ENCODE peak calls at places on chromosomes 12 and 14, in four cellular contexts. V, G, M and T are unnamed samples.

GRCh38 chr12:93573552-93574223 is 1.2 kb downstream of the SOCS2 start:
- DNase-seq in V (no peak), G (peak; percentile 29), M (no peak), T (no peak)

GRCh38 chr12:44510510-44510909 is 365.6 kb downstream of the NELL2 start:
- DNase-seq in V (no peak), G (no peak), M (no peak), T (no peak)

GRCh38 chr12:106329231-106329985 is 26.9 kb downstream of the TCP11L2 start:
- DNase-seq in V (no peak), G (no peak), M (no peak), T (no peak)

GRCh38 chr14:61927521-61927920 is 165.3 kb downstream of the SNAPC1 start:
- DNase-seq in V (no peak), G (no peak), M (no peak), T (no peak)

GRCh38 chr12:100566887-100567637 is 6.4 kb upstream of the GAS2L3 start:
- DNase-seq in V (no peak), G (no peak), M (peak; percentile 53), T (no peak)

GRCh38 chr14:95891742-95892141 is 15.1 kb downstream of the TUNAR start:
- DNase-seq in V (no peak), G (no peak), M (no peak), T (no peak)

GRCh38 chr12:24724765-24725307 is 224.1 kb downstream of the BCAT1 start:
- DNase-seq in V (no peak), G (no peak), M (no peak), T (no peak)

GRCh38 chr14:101937926-101938767 is 26.2 kb upstream of the DYNC1H1 start:
- DNase-seq in V (peak; percentile 43), G (no peak), M (no peak), T (no peak)

GRCh38 chr14:85587152-85587697 is 57.3 kb downstream of the FLRT2 start:
- DNase-seq in V (no peak), G (no peak), M (no peak), T (no peak)

GRCh38 chr12:26661399-26661798 is 171.6 kb downstream of the ITPR2 start:
- DNase-seq in V (no peak), G (peak; percentile 25), M (no peak), T (peak; percentile 17)

GRCh38 chr12:109586385-109587296 is 13.0 kb downstream of the MVK start:
- DNase-seq in V (no peak), G (no peak), M (no peak), T (no peak)

GRCh38 chr14:34120185-34120977 is 169.5 kb upstream of the EGLN3 start:
- DNase-seq in V (no peak), G (no peak), M (no peak), T (no peak)

GRCh38 chr12:124646385-124647230 is 79.2 kb upstream of the NCOR2 start:
- DNase-seq in V (no peak), G (no peak), M (peak; percentile 35), T (no peak)

GRCh38 chr12:70242695-70243509 is at the start of gene CNOT2:
- DNase-seq in V (peak; percentile 96), G (peak; percentile 90), M (peak; percentile 92), T (peak; percentile 92)

GRCh38 chr14:59482471-59483331 is 1.5 kb downstream of the L3HYPDH start:
- DNase-seq in V (no peak), G (peak; percentile 53), M (no peak), T (no peak)

GRCh38 chr12:111024205-111024794 is 103.9 kb upstream of the MYL2 start:
- DNase-seq in V (no peak), G (no peak), M (peak; percentile 61), T (peak; percentile 83)

GRCh38 chr12:49138587-49138986 is 7.4 kb upstream of the TUBA1B start:
- DNase-seq in V (no peak), G (no peak), M (no peak), T (no peak)

GRCh38 chr14:23114669-23115491 is 4.2 kb downstream of the CEBPE start:
- DNase-seq in V (peak; percentile 75), G (no peak), M (no peak), T (no peak)

GRCh38 chr14:64825498-64825897 is 54.2 kb downstream of the SPTB start:
- DNase-seq in V (no peak), G (no peak), M (peak; percentile 62), T (no peak)

GRCh38 chr14:69763761-69764510 is 3.0 kb upstream of the SRSF5 start:
- DNase-seq in V (no peak), G (no peak), M (no peak), T (no peak)

GRCh38 chr12:26276709-26277108 is 81.3 kb downstream of the SSPN start:
- DNase-seq in V (no peak), G (no peak), M (no peak), T (no peak)

GRCh38 chr14:68820119-68820518 is 27.3 kb upstream of the ZFP36L1 start:
- DNase-seq in V (no peak), G (no peak), M (no peak), T (no peak)

GRCh38 chr12:78343657-78344056 is 513.0 kb downstream of the NAV3 start:
- DNase-seq in V (no peak), G (no peak), M (no peak), T (no peak)

GRCh38 chr12:60724984-60725383 is 1129.2 kb downstream of the SLC16A7 start:
- DNase-seq in V (no peak), G (no peak), M (no peak), T (no peak)

GRCh38 chr12:103462675-103463074 is 33.1 kb downstream of the C12orf42 start:
- DNase-seq in V (no peak), G (no peak), M (no peak), T (no peak)

GRCh38 chr12:78916845-78917480 is 52.4 kb downstream of the SYT1 start:
- DNase-seq in V (no peak), G (no peak), M (no peak), T (no peak)

GRCh38 chr14:64818151-64818550 is 61.6 kb downstream of the SPTB start:
- DNase-seq in V (no peak), G (no peak), M (no peak), T (no peak)

GRCh38 chr14:57479197-57479596 is 14.5 kb downstream of the CCDC198 start:
- DNase-seq in V (no peak), G (no peak), M (no peak), T (no peak)

GRCh38 chr14:93734086-93734822 is 54.0 kb downstream of the PRIMA1 start:
- DNase-seq in V (no peak), G (no peak), M (no peak), T (no peak)
- TF ChIP-seq CTCF in V (no peak), G (no peak), M (no peak), T (no peak)

GRCh38 chr12:12900786-12901157 is 9.4 kb downstream of the GPRC5A start:
- DNase-seq in V (no peak), G (no peak), M (no peak), T (no peak)
- H3K4me1 ChIP-seq in V (no peaks in the 10 kb centered on the region), G (peaks cover 21% of the 10 kb centered on the region), M (no peaks in the 10 kb centered on the region), T (no peaks in the 10 kb centered on the region)

GRCh38 chr14:105201156-105201927 is 20.2 kb upstream of the NUDT14 start:
- DNase-seq in V (no peak), G (no peak), M (no peak), T (no peak)

GRCh38 chr14:105200074-105200473 is 19.0 kb upstream of the NUDT14 start:
- DNase-seq in V (no peak), G (no peak), M (no peak), T (no peak)

GRCh38 chr14:105201928-105202513 is 20.9 kb upstream of the NUDT14 start:
- DNase-seq in V (no peak), G (no peak), M (no peak), T (no peak)

GRCh38 chr14:105199093-105199492 is 18.0 kb upstream of the NUDT14 start:
- DNase-seq in V (no peak), G (no peak), M (peak; percentile 62), T (no peak)

DNA sequence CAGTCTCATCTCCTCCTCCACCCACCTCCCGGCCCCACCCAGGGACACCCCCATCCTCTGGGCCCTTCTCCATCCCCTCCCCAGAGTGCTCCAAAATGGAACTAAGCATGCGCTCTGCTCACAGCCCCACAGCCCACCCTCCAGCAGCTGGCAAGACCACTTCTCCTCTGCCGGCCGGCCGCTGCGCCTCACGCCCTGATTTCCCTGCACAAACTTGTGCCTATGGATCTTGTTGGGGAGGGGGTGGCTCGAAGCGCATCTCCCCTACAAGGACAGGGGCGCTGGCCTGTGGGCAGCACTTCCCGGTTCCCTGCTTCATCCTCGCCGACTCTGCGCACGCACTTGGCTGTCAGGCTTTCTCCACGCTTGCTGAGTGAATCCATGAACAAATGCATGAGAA is 19.5 kb upstream of the NUDT14 start:
- DNase-seq in V (no peak), G (no peak), M (no peak), T (no peak)
- H3K4me3 ChIP-seq in V (no peak overlapping the region), G (no peak overlapping the region), M (no peak overlapping the region), T (no peak overlapping the region)

DNA sequence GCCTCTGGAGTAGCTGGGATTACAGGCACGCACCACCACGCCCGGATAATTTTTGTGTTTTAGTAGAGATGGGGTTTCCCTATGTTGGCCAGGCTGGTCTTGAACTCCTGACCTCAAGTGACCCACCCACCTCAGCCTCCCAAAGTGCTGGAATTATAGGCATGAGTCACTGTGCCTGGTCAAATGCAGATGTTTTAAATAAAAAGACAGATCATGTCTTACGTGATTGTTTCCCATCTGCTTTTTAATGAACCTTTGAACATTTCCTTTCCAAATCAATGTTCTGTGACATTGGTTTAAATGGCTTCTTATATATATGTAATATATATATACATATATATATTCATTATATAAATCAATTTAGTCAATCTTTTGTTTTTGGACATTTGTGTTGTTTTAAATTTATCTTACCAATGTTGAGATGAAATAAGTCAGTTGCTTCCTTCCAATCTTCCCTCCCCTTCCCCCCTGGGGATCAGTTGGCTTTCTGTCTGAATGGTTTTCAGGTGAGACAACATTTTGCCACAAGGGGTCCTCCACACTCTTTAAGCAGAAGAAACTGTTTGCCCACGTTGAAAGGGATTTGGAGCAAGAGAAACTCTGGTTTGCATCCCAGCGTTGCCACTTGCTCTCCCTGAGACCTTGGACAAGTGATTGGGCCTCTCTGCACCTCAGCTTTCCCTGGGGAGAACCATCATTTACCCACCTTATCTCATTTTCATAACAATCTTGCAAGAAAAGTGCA is 47.6 kb upstream of the RBM19 start:
- DNase-seq in V (no peak), G (no peak), M (no peak), T (no peak)
- TF ChIP-seq CTCF in V (no peak), G (no peak), M (peak; percentile 42), T (no peak)

GRCh38 chr14:77099425-77100167 is 1.5 kb downstream of the CIPC start:
- DNase-seq in V (no peak), G (no peak), M (no peak), T (no peak)
- H3K4me1 ChIP-seq in V (peaks cover 22% of the 10 kb centered on the region), G (peaks cover 7% of the 10 kb centered on the region), M (peaks cover 76% of the 10 kb centered on the region), T (peaks cover 12% of the 10 kb centered on the region)

GRCh38 chr14:53950031-53950793 is 6.4 kb downstream of the BMP4 start:
- DNase-seq in V (no peak), G (no peak), M (no peak), T (no peak)
- H3K4me3 ChIP-seq in V (no peak overlapping the region), G (no peak overlapping the region), M (no peak overlapping the region), T (no peak overlapping the region)

GRCh38 chr12:127360580-127360979 is 906.4 kb upstream of the TMEM132C start:
- DNase-seq in V (no peak), G (no peak), M (no peak), T (no peak)

GRCh38 chr12:127351481-127352010 is 915.4 kb upstream of the TMEM132C start:
- DNase-seq in V (no peak), G (no peak), M (no peak), T (no peak)

GRCh38 chr12:127355061-127355820 is 911.7 kb upstream of the TMEM132C start:
- DNase-seq in V (no peak), G (no peak), M (no peak), T (no peak)
- TF ChIP-seq CTCF in V (no peak), G (no peak), M (peak; percentile 40), T (no peak)